ENCODE peak calls at places on chromosomes 7 and 10, in five cellular contexts. G, Q, T, H and U are unnamed samples.

GRCh38 chr7:50711271-50712175 is 71.2 kb downstream of the GRB10 start:
- DNase-seq in G (peak), Q (no peak), T (no peak), H (no peak), U (no peak)

GRCh38 chr7:134852626-134853025 is 73.2 kb downstream of the CALD1 start:
- DNase-seq in G (no peak), Q (no peak), T (no peak), H (no peak), U (no peak)

GRCh38 chr7:83429493-83429892 is 219.4 kb downstream of the SEMA3E start:
- DNase-seq in G (no peak), Q (no peak), T (no peak), H (no peak), U (no peak)

GRCh38 chr10:37975407-37975991 is 948 bp downstream of the ZNF25 start:
- DNase-seq in G (no peak), Q (no peak), T (no peak), H (no peak), U (no peak)

GRCh38 chr10:60942604-60943269 is 1.2 kb downstream of the RHOBTB1 start:
- DNase-seq in G (peak), Q (peak), T (peak), H (peak), U (peak)

GRCh38 chr7:133512560-133512959 is 259.7 kb downstream of the EXOC4 start:
- DNase-seq in G (no peak), Q (no peak), T (no peak), H (no peak), U (no peak)

GRCh38 chr10:102118867-102119266 is 1.3 kb downstream of the LDB1 start:
- DNase-seq in G (peak), Q (peak), T (peak), H (no peak), U (no peak)

GRCh38 chr7:150406565-150407421 is 27.7 kb downstream of the ZNF775 start:
- DNase-seq in G (no peak), Q (peak), T (peak), H (peak), U (peak)

GRCh38 chr10:98212204-98212603 is 55.8 kb downstream of the LOXL4 start:
- DNase-seq in G (no peak), Q (no peak), T (no peak), H (no peak), U (no peak)

GRCh38 chr10:98209441-98209840 is 58.6 kb downstream of the LOXL4 start:
- DNase-seq in G (no peak), Q (no peak), T (peak), H (no peak), U (no peak)

GRCh38 chr10:98205351-98205750 is 62.6 kb downstream of the LOXL4 start:
- DNase-seq in G (no peak), Q (no peak), T (no peak), H (no peak), U (no peak)

GRCh38 chr10:98213740-98214139 is 54.3 kb downstream of the LOXL4 start:
- DNase-seq in G (no peak), Q (no peak), T (no peak), H (no peak), U (no peak)

DNA sequence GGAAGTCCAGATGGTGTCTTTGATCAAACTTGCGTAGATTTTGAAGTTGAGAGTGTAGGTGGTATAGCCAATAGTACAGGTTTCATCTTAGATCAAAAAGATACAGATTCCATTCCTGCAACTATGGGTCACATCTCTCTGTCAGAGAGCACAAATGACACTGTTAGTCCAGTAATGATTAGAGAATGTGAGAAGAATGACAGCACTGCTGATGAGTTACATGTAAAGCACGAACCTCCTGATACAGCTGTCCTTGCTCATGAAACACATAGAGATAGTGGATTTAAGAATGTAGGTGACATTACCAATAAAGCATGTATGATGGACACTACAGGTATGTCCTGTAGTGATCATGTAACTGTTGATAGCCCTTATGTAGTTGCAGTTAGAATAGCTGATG is 59.1 kb downstream of the LOXL4 start:
- DNase-seq in G (no peak), Q (no peak), T (no peak), H (no peak), U (no peak)
- TF ChIP-seq CTCF in G (no peak), Q (no peak), T (no peak), H (no peak), U (no peak)

GRCh38 chr10:84571146-84571545 is 242.8 kb downstream of the CCSER2 start:
- DNase-seq in G (no peak), Q (no peak), T (no peak), H (no peak), U (no peak)

DNA sequence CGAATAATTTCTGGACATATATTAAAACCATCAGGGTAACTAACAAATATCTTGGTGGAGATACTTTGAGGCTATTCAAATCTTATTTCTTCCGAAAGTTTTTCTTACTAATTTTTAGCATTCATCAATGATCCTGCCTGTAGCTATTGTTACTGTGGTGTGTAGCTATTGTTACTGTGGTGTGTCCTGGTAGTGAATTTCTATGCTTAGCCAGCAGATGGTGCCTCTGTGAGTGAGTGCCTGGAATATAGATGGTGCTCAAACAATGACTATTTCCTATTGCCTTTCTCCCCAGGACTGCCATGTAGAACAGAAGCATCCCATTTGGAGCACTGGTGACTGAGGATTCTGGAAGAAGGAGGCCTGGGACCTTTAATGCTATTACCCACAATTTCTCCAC is 245.7 kb downstream of the CCSER2 start:
- DNase-seq in G (no peak), Q (no peak), T (no peak), H (no peak), U (no peak)
- TF ChIP-seq CTCF in G (no peak), Q (no peak), T (no peak), H (no peak), U (no peak)

GRCh38 chr7:101870361-101871062 is 53.1 kb downstream of the CUX1 start:
- DNase-seq in G (no peak), Q (peak), T (peak), H (no peak), U (no peak)
- TF ChIP-seq CTCF in G (no peak), Q (peak), T (no peak), H (no peak), U (peak)

GRCh38 chr7:115332691-115333090 is 410.8 kb downstream of the MDFIC start:
- DNase-seq in G (no peak), Q (no peak), T (no peak), H (no peak), U (no peak)

GRCh38 chr7:115328018-115328417 is 406.1 kb downstream of the MDFIC start:
- DNase-seq in G (no peak), Q (no peak), T (no peak), H (no peak), U (no peak)

GRCh38 chr7:115327326-115327725 is 405.4 kb downstream of the MDFIC start:
- DNase-seq in G (no peak), Q (no peak), T (no peak), H (no peak), U (no peak)

DNA sequence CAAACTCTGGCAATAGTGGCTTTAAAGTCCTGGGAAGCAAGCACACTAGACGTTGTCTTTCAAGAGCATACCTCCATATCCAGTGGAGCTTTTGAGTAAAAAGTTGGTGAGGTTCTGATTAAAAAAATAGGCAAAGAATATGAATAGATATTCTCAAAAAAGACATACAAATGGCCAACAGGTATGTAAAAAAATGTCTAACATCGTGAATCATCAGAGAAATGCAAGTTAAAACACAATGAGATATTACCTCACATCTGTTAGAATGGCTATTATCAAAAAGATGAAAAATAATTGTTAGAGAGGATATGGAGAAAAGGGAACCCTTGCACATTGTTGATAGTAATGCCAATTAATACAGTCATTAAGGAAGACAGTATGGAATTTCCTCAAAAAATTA is 407.1 kb downstream of the MDFIC start:
- DNase-seq in G (no peak), Q (no peak), T (no peak), H (no peak), U (no peak)
- TF ChIP-seq CTCF in G (no peak), Q (no peak), T (no peak), H (no peak), U (no peak)

DNA sequence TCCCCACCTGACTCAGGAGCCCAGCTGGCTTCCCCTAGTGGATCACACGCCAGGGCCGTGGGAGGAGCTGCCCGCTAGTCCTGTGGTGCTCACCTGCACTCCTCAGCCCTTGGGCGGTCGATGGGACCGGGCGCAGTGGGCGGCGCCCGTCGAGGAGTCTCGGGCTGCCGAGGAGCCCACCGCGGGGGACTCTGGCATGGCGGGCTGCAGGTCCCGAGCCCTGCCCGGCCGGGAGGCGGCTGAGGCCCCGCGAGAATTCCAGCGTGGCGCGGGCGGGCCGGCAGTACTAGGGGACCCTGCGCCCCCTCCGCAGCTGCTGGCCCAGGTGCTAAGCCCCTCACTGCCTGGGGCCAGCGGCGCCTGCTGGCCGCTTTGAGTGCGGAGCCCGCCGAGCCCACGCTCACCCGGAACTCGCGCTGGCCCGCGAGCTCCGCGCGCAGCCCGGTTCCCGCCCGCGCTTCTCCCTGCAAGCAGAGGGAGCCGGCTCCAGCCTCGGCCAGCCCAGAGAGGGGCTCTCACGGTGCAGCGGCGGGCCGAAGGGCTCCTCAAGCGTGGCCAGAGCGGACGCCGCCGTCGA is 367.9 kb downstream of the TYW1 start:
- DNase-seq in G (no peak), Q (no peak), T (no peak), H (no peak), U (no peak)
- TF ChIP-seq CTCF in G (no peak), Q (no peak), T (no peak), H (no peak), U (no peak)

GRCh38 chr7:127758105-127758504 is 106.1 kb downstream of the SND1 start:
- DNase-seq in G (no peak), Q (no peak), T (no peak), H (no peak), U (no peak)

GRCh38 chr7:127758845-127759244 is 106.9 kb downstream of the SND1 start:
- DNase-seq in G (no peak), Q (no peak), T (no peak), H (no peak), U (no peak)

GRCh38 chr7:127760436-127761031 is 108.5 kb downstream of the SND1 start:
- DNase-seq in G (no peak), Q (no peak), T (no peak), H (no peak), U (no peak)

GRCh38 chr7:127761196-127761595 is 109.2 kb downstream of the SND1 start:
- DNase-seq in G (no peak), Q (no peak), T (no peak), H (no peak), U (no peak)

DNA sequence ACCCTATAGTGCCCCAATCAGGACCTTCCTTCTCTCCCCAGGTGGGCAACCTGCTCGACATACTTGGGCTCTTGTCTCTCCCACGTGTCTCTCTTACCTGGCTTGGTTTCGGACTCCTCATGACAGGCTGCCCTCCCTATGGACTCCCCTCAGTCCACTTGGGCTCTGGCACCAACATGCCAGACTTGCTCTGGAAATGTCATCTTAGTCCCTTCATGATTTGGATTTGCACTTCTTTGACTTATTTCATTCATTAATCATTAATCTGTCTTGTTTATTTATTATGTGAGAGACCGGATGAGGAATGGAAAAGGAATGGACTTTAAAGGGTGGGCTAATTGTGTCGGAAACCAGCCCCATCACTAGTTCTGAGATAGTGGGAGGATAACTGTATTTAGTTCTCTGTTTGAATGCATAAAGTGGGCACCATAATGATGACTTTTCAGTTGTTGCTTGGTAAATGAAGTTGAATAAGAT is 108.0 kb downstream of the SND1 start:
- DNase-seq in G (no peak), Q (no peak), T (no peak), H (no peak), U (no peak)
- TF ChIP-seq CTCF in G (no peak), Q (no peak), T (no peak), H (no peak), U (no peak)